ENCODE peak calls at places on chromosomes 5 and 9, in seven cellular contexts. I is cardiac muscle cell, A is AG10803, R is AG04450, S is body of pancreas, V is ovary, K is hepatocyte. B is an unnamed sample.

GRCh38 chr9:23651051-23651450 is 175.0 kb downstream of the ELAVL2 start:
- DNase-seq in I (no peak), A (no peak), R (no peak), S (no peak), V (no peak), K (no peak), B (no peak)

GRCh38 chr5:106408141-106408540 is 1262.6 kb downstream of the EFNA5 start:
- DNase-seq in I (no peak), A (no peak), R (no peak), S (no peak), V (no peak), K (no peak), B (no peak)

GRCh38 chr5:114387433-114387832 is 25.6 kb downstream of the KCNN2 start:
- DNase-seq in I (no peak), A (no peak), R (no peak), S (no peak), V (no peak), K (no peak), B (no peak)

GRCh38 chr5:154408806-154409205 is 37.0 kb upstream of the SAP30L start:
- DNase-seq in I (no peak), A (no peak), R (no peak), S (no peak), V (no peak), K (no peak), B (no peak)

GRCh38 chr5:69528015-69528414 is 32.0 kb upstream of the GTF2H2C start:
- DNase-seq in I (no peak), A (no peak), R (no peak), S (no peak), V (no peak), K (peak), B (no peak)

GRCh38 chr5:160268111-160268510 is 38.8 kb downstream of the FABP6 start:
- DNase-seq in I (no peak), A (no peak), R (no peak), S (no peak), V (no peak), K (no peak), B (no peak)

GRCh38 chr5:141486091-141486490 is 1.3 kb downstream of the PCDHGC4 start:
- DNase-seq in I (no peak), A (no peak), R (no peak), S (no peak), V (no peak), K (no peak), B (no peak)

GRCh38 chr9:126791406-126792230 is 13.2 kb upstream of the ZBTB43 start:
- DNase-seq in I (no peak), A (peak), R (peak), S (no peak), V (no peak), K (peak), B (no peak)

GRCh38 chr5:79663212-79663611 is 26.4 kb upstream of the CMYA5 start:
- DNase-seq in I (no peak), A (no peak), R (no peak), S (no peak), V (no peak), K (no peak), B (no peak)

GRCh38 chr5:81631124-81631523 is 119.8 kb downstream of the SSBP2 start:
- DNase-seq in I (no peak), A (peak), R (no peak), S (no peak), V (no peak), K (no peak), B (no peak)

GRCh38 chr5:135491552-135492318 is 39.6 kb upstream of the TIFAB start:
- DNase-seq in I (peak), A (no peak), R (no peak), S (no peak), V (no peak), K (peak), B (no peak)

GRCh38 chr9:77085416-77085815 is 66.0 kb downstream of the FOXB2 start:
- DNase-seq in I (no peak), A (no peak), R (no peak), S (no peak), V (no peak), K (no peak), B (no peak)

GRCh38 chr5:16654647-16655334 is 38.0 kb upstream of the RETREG1 start:
- DNase-seq in I (no peak), A (no peak), R (no peak), S (no peak), V (no peak), K (no peak), B (no peak)

GRCh38 chr9:21060919-21061561 is 16.7 kb downstream of the IFNB1 start:
- DNase-seq in I (no peak), A (peak), R (no peak), S (no peak), V (no peak), K (peak), B (no peak)

GRCh38 chr5:169100735-169101075 is 200.2 kb downstream of the SLIT3 start:
- DNase-seq in I (no peak), A (peak), R (no peak), S (no peak), V (no peak), K (no peak), B (no peak)

GRCh38 chr5:127871448-127872153 is 168.4 kb downstream of the CCDC192 start:
- DNase-seq in I (no peak), A (peak), R (no peak), S (no peak), V (no peak), K (no peak), B (no peak)

GRCh38 chr9:68780735-68781134 is 75.7 kb downstream of the PIP5K1B start:
- DNase-seq in I (no peak), A (peak), R (no peak), S (no peak), V (no peak), K (peak), B (no peak)

GRCh38 chr5:16461782-16462181 is 3.8 kb downstream of the ZNF622 start:
- DNase-seq in I (no peak), A (peak), R (peak), S (no peak), V (no peak), K (no peak), B (no peak)

GRCh38 chr9:84947412-84947972 is 278.0 kb downstream of the NTRK2 start:
- DNase-seq in I (no peak), A (no peak), R (no peak), S (no peak), V (no peak), K (no peak), B (no peak)

GRCh38 chr5:14773588-14773987 is 98.0 kb downstream of the ANKH start:
- DNase-seq in I (peak), A (no peak), R (no peak), S (no peak), V (no peak), K (no peak), B (no peak)

GRCh38 chr9:123867971-123868370 is 62.0 kb downstream of the DENND1A start:
- DNase-seq in I (no peak), A (no peak), R (no peak), S (no peak), V (no peak), K (no peak), B (no peak)

GRCh38 chr5:111243353-111243752 is 19.2 kb downstream of the CAMK4 start:
- DNase-seq in I (no peak), A (no peak), R (no peak), S (no peak), V (no peak), K (no peak), B (no peak)

GRCh38 chr5:111242606-111243005 is 18.4 kb downstream of the CAMK4 start:
- DNase-seq in I (no peak), A (no peak), R (no peak), S (no peak), V (no peak), K (no peak), B (no peak)

GRCh38 chr5:111245654-111246053 is 21.5 kb downstream of the CAMK4 start:
- DNase-seq in I (no peak), A (no peak), R (no peak), S (no peak), V (no peak), K (no peak), B (no peak)

GRCh38 chr5:111238826-111239225 is 14.6 kb downstream of the CAMK4 start:
- DNase-seq in I (no peak), A (no peak), R (no peak), S (no peak), V (no peak), K (no peak), B (no peak)

DNA sequence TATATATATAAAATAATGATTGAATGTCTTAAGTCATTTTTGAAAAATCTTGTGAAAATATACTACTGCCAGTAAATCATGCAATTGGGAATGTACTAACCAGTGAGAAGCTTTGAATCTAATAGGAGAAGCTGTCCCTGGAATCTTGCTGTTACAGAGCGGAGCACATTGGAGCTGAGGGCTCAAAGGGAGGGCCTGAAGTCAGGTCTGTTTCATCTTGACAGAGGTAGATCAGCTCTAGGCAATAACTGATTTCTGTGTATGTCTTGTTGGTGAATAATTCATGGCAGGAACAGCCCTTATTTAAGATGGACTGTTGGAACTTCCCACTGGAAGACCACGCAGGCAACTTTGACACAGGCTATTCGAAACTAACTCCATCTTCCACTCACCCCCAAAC is 17.5 kb downstream of the CAMK4 start:
- DNase-seq in I (no peak), A (no peak), R (no peak), S (no peak), V (no peak), K (no peak), B (no peak)
- H3K4me3 ChIP-seq in I (no peak), A (no peak), R (no peak), S (no peak), V (no peak), K (no peak), B (no peak)

GRCh38 chr5:176473335-176474006 is 25.3 kb downstream of the FAF2 start:
- DNase-seq in I (no peak), A (no peak), R (peak), S (no peak), V (no peak), K (no peak), B (no peak)
- TF ChIP-seq CTCF in I (no peak), A (no peak), R (no peak), S (no peak), V (no peak), K (no peak), B (no peak)

DNA sequence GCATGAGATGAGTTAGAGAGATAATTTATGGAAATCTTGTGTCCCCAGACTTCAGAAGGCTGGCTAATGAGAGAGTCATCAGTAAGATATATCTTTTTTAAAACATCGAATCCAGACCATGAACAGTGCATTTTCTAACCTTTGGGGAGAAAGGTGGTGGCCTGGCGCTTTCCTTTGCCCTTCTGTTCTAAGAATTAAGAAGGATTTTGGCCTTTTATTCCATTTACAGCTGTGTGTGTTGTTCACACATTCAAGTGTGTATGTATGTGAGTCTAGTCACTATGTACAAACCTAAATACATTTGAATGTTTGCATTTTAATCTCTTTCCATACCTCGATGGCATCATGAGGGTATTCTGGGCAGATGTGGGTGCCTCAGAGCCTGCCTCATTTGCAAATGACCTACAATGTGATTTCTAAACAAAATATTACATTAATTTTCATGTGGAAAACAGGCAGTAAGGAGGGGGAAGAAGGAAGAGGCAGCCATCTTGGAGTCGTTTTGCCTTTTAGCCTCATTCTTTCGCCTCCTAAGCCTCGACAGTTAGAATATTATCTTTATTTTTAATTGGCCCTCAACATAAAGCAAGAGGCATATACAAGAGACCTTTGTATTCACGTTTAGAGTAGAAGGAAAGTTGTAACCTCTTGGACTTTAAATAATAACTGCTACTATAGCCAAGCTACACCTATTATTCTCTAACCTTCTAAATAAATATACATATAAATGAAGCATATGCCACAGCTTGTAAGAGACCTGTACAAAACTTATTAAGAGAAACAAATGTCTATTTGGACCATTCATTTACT is 125.3 kb upstream of the TMEM161B start:
- DNase-seq in I (no peak), A (no peak), R (no peak), S (no peak), V (no peak), K (no peak), B (no peak)
- H3K4me3 ChIP-seq in I (no peak), A (no peak), R (no peak), S (no peak), V (no peak), K (no peak), B (no peak)

DNA sequence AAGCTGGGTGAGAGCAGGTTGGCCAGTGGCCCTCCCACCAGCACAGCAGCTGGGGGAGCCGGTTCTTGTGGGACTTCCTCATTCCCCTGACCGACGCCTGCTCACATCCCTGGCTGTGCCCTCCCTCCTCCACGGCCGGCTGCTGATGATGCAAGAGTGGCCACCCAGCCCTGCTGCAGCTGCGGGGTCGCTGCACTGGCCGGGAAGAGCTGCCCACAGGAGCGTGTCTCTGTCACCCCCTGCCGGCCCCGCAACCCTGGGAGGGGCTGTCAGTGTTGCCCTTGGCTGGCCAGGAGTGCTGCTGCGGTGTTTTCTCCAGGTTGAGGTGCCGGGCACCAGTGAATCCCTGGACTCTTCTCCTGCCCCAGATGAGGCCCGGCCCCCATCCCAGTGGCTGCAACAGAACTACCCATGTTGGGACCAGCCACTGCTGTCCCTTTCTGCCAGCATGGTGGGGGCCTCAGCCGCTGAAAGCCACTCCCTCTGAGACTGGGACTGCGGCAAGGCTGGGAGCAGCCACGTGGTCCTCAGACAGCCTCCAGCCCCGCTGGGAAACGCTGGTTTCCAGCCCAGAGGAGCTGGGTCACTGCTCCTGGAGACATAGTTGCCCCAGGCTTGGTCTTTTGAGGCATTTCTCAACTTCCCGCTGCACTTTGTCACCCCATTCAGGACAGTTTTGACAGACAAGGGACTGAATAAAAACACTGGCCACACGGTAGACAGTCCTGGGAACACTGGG is 739 bp downstream of the CARD9 start:
- DNase-seq in I (peak), A (peak), R (peak), S (peak), V (peak), K (peak), B (peak)
- TF ChIP-seq CTCF in I (peak), A (peak), R (peak), S (no peak), V (no peak), K (peak), B (peak)

GRCh38 chr9:93114984-93115335 is 18.9 kb downstream of the CARD19 start:
- DNase-seq in I (no peak), A (no peak), R (no peak), S (no peak), V (no peak), K (no peak), B (no peak)

GRCh38 chr9:93115486-93115885 is 18.6 kb downstream of the NINJ1 start:
- DNase-seq in I (no peak), A (no peak), R (no peak), S (no peak), V (no peak), K (no peak), B (no peak)

GRCh38 chr9:93114169-93114983 is 18.4 kb downstream of the CARD19 start:
- DNase-seq in I (no peak), A (no peak), R (no peak), S (peak), V (peak), K (no peak), B (no peak)

GRCh38 chr9:93117924-93118862 is 15.9 kb downstream of the NINJ1 start:
- DNase-seq in I (no peak), A (no peak), R (no peak), S (peak), V (peak), K (no peak), B (no peak)

DNA sequence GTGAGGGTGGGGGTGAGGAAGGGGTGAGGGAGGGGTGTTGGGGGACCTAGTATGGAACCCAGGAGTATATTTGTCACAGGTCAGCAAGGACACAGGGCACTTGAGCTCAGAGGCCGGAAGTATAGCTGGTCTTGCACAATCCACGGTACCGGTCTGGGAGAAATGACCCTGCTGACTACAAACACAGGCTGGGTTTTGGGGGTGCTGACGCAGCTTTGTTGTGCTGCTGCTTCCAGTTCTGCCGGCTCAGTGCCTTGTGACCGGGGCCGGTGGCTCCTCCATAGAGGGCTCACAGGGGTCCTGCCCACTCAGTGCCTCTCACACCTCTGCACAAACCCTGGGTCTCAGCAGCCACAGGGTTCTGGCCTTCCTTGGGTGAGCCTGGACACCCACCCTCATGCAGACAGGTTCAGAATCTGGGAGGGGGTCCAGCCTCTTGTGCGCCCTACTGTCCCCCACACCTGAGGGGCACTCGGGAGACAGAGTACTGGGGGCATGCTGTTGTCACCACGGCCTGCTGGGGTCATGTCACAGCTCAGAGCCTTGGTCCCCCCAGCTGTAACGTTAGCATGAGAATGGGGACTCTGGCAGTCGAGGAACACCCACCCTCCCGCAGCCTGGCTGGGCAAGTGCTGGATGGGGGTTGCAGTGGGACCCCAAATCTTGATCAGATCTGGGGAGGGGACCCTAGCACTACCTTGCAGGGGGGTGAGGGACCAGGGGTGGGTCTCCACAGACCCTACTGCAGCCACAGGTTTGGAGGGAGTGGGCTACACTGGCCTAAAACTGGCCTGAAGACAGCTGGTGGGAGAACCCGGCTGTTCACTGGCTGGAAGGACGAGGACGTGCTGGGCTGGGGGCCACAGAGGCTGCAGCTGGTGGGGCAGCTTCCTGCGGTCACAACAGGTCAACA is 17.7 kb downstream of the NINJ1 start:
- DNase-seq in I (no peak), A (peak), R (no peak), S (peak), V (peak), K (peak), B (no peak)
- H3K4me3 ChIP-seq in I (no peak), A (no peak), R (no peak), S (no peak), V (no peak), K (no peak), B (no peak)

GRCh38 chr9:5799314-5799713 is 33.6 kb downstream of the ERMP1 start:
- DNase-seq in I (no peak), A (peak), R (peak), S (peak), V (no peak), K (peak), B (no peak)
- TF ChIP-seq CTCF in I (peak), A (peak), R (peak), S (peak), V (peak), K (peak), B (peak)

GRCh38 chr9:133125706-133126696 is 5.0 kb upstream of the RALGDS start:
- DNase-seq in I (no peak), A (peak), R (no peak), S (no peak), V (peak), K (no peak), B (no peak)
- H3K4me3 ChIP-seq in I (no peak), A (peak), R (peak), S (no peak), V (peak), K (no peak), B (no peak)

GRCh38 chr5:31635446-31635845 is 3.5 kb upstream of the PDZD2 start:
- DNase-seq in I (no peak), A (no peak), R (no peak), S (no peak), V (no peak), K (no peak), B (no peak)

GRCh38 chr5:31630931-31631330 is 8.0 kb upstream of the PDZD2 start:
- DNase-seq in I (peak), A (no peak), R (no peak), S (peak), V (no peak), K (no peak), B (no peak)

GRCh38 chr5:31637851-31638250 is 1.1 kb upstream of the PDZD2 start:
- DNase-seq in I (no peak), A (no peak), R (no peak), S (no peak), V (no peak), K (no peak), B (no peak)

GRCh38 chr5:31626604-31627234 is 12.2 kb upstream of the PDZD2 start:
- DNase-seq in I (no peak), A (no peak), R (no peak), S (no peak), V (no peak), K (no peak), B (no peak)

GRCh38 chr5:31632460-31632859 is 6.5 kb upstream of the PDZD2 start:
- DNase-seq in I (no peak), A (no peak), R (no peak), S (no peak), V (no peak), K (no peak), B (no peak)
- TF ChIP-seq CTCF in I (no peak), A (no peak), R (no peak), S (no peak), V (no peak), K (no peak), B (no peak)

B was measured in WERI-Rb-1.